ENCODE peak calls at places on chromosomes 16 and 17, in six cellular contexts. I, B, U, N, Q and O are unnamed samples.

GRCh38 chr17:47205419-47205963 is 3.7 kb upstream of the MYL4 start:
- DNase-seq in Q (peak), I (peak), N (no peak), U (peak), B (no peak), O (no peak)

GRCh38 chr16:81775570-81775969 is 3.5 kb upstream of the PLCG2 start:
- DNase-seq in Q (no peak), U (no peak), I (no peak), N (no peak), B (no peak), O (no peak)

GRCh38 chr17:1143573-1143972 is 36.2 kb downstream of the ABR start:
- DNase-seq in Q (no peak), B (no peak), N (no peak), U (peak), I (no peak), O (peak)

GRCh38 chr16:47613251-47613650 is 152.1 kb downstream of the PHKB start:
- DNase-seq in B (no peak), I (no peak), N (no peak), U (no peak), Q (no peak), O (no peak)

GRCh38 chr16:57739756-57740422 is 4.3 kb downstream of the KATNB1 start:
- DNase-seq in U (no peak), N (no peak), I (no peak), B (no peak), Q (no peak), O (no peak)

GRCh38 chr16:9867176-9867575 is 315.1 kb downstream of the GRIN2A start:
- DNase-seq in I (no peak), Q (no peak), U (no peak), B (no peak), N (no peak), O (no peak)

GRCh38 chr17:1746975-1747543 is 4.4 kb downstream of the SERPINF2 start:
- DNase-seq in B (no peak), I (no peak), U (no peak), N (no peak), Q (no peak), O (no peak)

GRCh38 chr17:27944546-27945332 is 51.6 kb upstream of the LYRM9 start:
- DNase-seq in I (no peak), N (no peak), Q (peak), B (no peak), U (no peak), O (no peak)

GRCh38 chr17:79988163-79988971 is 47.3 kb downstream of the TBC1D16 start:
- DNase-seq in Q (no peak), U (peak), I (no peak), B (peak), N (peak), O (no peak)

GRCh38 chr16:8882725-8883377 is 700 bp downstream of the LITAFD start:
- DNase-seq in U (no peak), Q (no peak), B (no peak), N (no peak), I (no peak), O (no peak)

GRCh38 chr16:56357765-56358322 is 67.5 kb downstream of the AMFR start:
- DNase-seq in I (peak), N (no peak), U (no peak), Q (peak), B (no peak), O (no peak)

GRCh38 chr16:28321700-28322411 is 29.5 kb downstream of the SBK1 start:
- DNase-seq in Q (peak), B (no peak), I (peak), N (peak), U (peak), O (peak)

GRCh38 chr16:72404299-72404698 is 232.3 kb upstream of the PMFBP1 start:
- DNase-seq in U (peak), B (no peak), N (no peak), I (no peak), Q (no peak), O (no peak)

GRCh38 chr16:74700206-74701040 is at the start of gene MLKL:
- DNase-seq in B (no peak), Q (peak), U (peak), N (peak), I (peak), O (no peak)

GRCh38 chr17:44589316-44590071 is 32.2 kb downstream of the FZD2 start:
- DNase-seq in U (peak), I (no peak), N (no peak), B (no peak), Q (no peak), O (no peak)

GRCh38 chr16:534089-534635 is 6.7 kb downstream of the CAPN15 start:
- DNase-seq in B (no peak), N (no peak), I (no peak), Q (no peak), U (no peak), O (no peak)

GRCh38 chr16:53084141-53084541 is 29.4 kb downstream of the CHD9 start:
- DNase-seq in Q (no peak), U (peak), B (no peak), I (no peak), N (no peak), O (no peak)

GRCh38 chr17:76519667-76520066 is 17.8 kb downstream of the CYGB start:
- DNase-seq in I (no peak), Q (no peak), B (no peak), U (no peak), N (no peak), O (no peak)

GRCh38 chr17:78722101-78722761 is 59.8 kb downstream of the CYTH1 start:
- DNase-seq in Q (peak), U (no peak), B (no peak), N (no peak), I (peak), O (no peak)

GRCh38 chr17:55605705-55606104 is 94.5 kb upstream of the SMIM36 start:
- DNase-seq in I (no peak), Q (no peak), B (no peak), U (no peak), N (no peak), O (no peak)

GRCh38 chr16:89017956-89018604 is 41.1 kb upstream of the CBFA2T3 start:
- DNase-seq in U (no peak), Q (no peak), I (no peak), B (no peak), N (no peak), O (no peak)

GRCh38 chr17:32588982-32589381 is 102.2 kb downstream of the CDK5R1 start:
- DNase-seq in Q (no peak), B (no peak), N (peak), U (no peak), I (no peak), O (no peak)

GRCh38 chr16:31274831-31275816 is 15.3 kb downstream of the ITGAM start:
- DNase-seq in I (no peak), N (no peak), B (no peak), Q (no peak), U (no peak), O (no peak)

GRCh38 chr17:20063665-20064648 is 54.8 kb downstream of the SPECC1 start:
- DNase-seq in B (peak), U (peak), I (peak), N (peak), Q (no peak), O (no peak)

GRCh38 chr16:69496376-69496775 is 69.4 kb upstream of the NFAT5 start:
- DNase-seq in U (no peak), N (no peak), B (no peak), Q (no peak), I (no peak), O (no peak)

GRCh38 chr16:79767597-79768280 is 167.2 kb upstream of the MAF start:
- DNase-seq in U (peak), I (no peak), Q (no peak), N (no peak), B (no peak), O (no peak)

GRCh38 chr16:79769320-79770243 is 169.0 kb upstream of the MAF start:
- DNase-seq in B (no peak), I (no peak), N (no peak), U (no peak), Q (no peak), O (no peak)

GRCh38 chr16:79768594-79768993 is 168.1 kb upstream of the MAF start:
- DNase-seq in I (no peak), B (no peak), Q (no peak), U (no peak), N (no peak), O (no peak)

GRCh38 chr16:79762217-79762616 is 161.7 kb upstream of the MAF start:
- DNase-seq in U (no peak), I (no peak), B (no peak), Q (no peak), N (no peak), O (no peak)

GRCh38 chr16:79764415-79765149 is 164.0 kb upstream of the MAF start:
- DNase-seq in I (no peak), Q (no peak), N (no peak), B (no peak), U (no peak), O (no peak)
- TF ChIP-seq CTCF in I (no peak), Q (no peak), N (no peak), B (no peak), U (no peak), O (no peak)

DNA sequence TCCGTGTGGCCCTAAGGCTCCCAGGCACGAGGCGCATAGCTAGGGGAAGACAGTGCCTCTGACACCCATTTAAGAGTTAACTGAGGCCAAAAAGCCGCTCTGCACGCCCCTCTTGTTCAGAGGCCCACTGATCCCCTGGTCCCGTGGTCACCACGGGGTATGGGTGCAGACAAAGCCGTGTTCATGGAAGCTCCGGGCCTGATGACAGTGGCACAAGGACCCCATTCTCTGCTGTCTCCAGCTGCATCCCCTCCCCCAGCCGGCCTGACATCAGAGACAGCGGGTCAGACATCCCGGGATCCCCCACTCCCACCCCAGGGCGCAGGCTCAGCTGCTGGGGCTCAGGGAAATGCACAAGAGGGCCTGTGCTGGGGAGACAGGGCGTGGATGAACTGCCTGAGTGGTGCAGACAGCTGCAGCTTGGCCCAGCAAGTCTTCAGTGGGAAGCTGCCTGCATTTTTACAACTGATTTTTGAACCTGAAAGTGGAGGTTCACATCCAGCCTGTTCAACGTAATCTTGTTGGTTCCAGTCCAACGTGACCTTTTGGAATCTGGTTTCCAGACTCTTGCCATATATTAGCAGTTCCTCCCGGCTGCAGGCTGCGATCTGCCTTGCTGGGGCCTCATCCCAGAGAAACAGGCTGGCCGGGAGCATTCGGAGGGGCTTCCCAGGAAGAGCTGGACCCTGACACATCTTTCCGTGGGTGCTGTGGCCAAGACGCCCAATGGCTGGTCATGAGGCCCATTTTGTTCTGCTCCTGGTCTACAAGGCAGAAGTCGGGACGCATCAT is 9.7 kb upstream of the BAHCC1 start:
- DNase-seq in U (no peak), Q (no peak), I (no peak), N (no peak), B (no peak), O (peak)
- TF ChIP-seq CTCF in U (no peak), Q (no peak), I (no peak), N (no peak), B (no peak), O (no peak)

DNA sequence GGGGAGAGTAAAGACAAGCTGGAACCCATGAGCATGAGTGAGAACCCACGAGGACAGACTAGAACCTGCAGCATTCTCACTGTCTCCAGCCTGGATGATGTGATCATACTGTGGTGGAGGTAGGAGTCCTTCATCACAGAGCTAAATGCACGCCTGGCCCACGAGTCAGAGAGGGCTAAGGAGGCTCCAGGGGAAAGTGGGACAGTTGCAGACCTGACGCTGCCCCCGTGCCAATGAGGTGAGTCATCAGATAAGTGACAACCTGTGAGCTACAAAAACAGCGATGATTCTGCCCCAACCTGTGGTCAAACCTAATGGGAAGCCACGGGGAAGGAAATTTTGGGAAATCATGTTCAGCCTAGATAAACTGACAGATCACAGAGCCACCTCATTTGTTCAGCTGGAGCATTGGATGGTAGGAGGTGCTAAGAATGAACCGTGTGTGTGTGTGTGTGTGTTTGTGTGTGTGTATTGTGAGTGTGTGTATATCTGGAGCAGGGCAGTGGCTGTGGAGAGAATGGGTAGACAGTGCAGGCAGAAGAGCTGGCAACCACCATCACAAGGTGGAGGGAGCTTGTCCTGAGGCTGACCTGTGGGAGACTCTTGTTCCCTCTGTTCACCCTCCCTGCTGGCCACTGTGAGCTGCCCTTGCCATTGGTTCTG is 131.8 kb downstream of the UTP18 start:
- DNase-seq in I (no peak), Q (no peak), N (no peak), B (no peak), U (no peak), O (no peak)
- TF ChIP-seq CTCF in I (no peak), Q (no peak), N (no peak), B (no peak), U (no peak), O (no peak)

GRCh38 chr16:84594725-84595038 is 23.2 kb downstream of the COTL1 start:
- DNase-seq in I (no peak), N (no peak), B (no peak), Q (no peak), U (no peak), O (no peak)
- TF ChIP-seq CTCF in I (no peak), N (no peak), B (no peak), Q (no peak), U (no peak), O (no peak)

DNA sequence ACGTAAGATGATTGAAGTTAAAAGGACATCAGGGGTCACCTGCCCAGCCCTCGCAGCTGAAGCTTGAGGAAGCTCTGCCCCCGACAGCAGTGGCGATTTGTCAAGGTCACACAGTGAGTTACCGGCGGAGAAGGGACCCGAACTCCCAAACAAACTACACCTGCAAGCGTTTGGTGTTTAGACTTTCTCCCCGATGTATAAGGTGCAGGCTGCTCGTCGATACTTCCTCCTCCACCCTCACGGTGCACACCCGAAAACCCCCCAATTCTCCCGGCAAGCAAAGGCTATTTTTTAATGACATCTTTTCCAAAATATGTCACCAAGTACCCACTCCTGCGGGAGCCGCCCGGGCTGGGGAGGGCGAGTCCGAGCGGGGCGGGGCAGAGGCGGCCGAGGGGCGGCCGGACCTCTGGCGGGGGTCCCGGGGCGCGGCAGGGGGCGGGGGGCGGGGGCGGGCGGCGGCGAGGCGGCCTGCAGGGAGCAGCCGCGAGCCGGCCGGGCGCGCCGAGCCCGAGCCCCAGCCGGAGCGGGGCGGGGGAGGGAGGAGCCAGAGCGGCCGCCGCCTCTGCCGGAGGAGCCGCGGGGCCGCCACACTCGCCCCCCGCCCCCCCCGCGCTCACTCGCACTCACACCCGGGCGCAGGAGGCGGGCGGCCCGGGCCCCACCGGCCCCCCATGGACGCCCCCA is at the start of gene THRA:
- DNase-seq in U (no peak), B (no peak), I (peak), Q (peak), N (peak), O (peak)
- TF ChIP-seq CTCF in U (peak), B (peak), I (peak), Q (peak), N (peak), O (no peak)

GRCh38 chr17:75412455-75413317 is 7.2 kb upstream of the GRB2 start:
- DNase-seq in N (peak), I (peak), Q (peak), B (no peak), U (peak), O (peak)
- TF ChIP-seq CTCF in N (peak), I (peak), Q (peak), B (peak), U (peak), O (peak)

DNA sequence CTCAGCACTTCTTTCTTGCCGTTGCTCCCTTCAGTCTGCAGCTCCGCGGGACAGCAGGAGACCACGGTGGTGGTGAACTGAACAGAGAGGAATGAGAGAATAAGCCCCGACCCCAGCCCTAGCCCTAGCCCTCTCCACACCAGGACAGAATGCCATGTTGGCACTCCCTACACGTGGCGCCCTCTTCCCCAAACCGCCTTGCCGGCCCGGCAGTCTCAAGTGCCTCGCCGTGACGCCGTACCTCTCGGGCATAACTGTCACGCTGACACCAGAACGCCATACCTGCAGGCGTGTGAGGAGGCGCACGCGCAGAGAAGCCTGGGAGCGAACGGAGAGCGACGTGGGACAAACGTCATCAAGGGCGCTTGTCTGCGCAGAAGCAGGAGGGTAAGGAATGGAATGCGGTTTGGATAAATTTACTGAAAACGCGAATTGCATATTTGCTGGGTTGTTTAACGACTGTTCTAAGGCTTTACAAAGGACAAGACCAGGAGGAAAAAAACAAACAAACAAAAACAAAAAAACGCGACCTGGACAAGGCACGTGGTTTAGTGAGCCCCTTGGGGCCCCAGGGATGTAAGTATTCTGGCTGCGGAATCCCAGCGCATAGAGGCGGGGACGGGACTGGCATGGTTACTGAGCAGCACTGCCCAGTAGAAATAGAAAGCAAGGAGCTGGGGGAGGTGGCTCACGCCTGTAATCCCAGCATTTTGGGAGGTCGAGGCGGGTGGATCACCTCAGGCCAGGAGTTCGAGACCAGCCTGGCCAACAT is at the start of gene AARSD1:
- DNase-seq in N (peak), U (peak), B (peak), Q (peak), I (peak), O (peak)
- TF ChIP-seq CTCF in N (no peak), U (no peak), B (no peak), Q (no peak), I (no peak), O (no peak)

DNA sequence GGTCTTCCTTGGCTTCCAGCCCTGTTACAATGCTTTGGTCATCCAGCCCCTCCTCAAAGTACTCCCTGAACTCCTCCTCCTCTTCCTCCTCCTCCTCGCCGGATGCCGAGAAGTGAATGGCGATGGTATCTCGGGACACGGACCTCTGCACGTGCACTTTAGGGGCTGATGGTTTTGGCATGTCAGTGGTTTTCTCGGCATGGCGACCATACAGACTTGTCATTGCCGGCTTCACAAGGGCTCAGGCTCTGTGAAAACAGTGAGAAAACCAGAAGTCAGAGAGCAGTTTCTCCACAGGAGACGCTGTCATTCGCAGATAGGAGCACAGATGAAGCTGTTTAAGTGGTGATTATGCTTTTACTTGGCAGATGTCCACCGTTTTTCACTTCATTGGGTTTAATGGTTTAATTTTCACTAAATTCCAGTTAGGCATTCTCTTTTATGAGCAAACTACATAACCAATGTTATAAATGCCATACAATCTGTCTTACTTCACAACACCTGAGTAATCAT is 49.0 kb downstream of the TEX2 start:
- DNase-seq in Q (no peak), U (peak), B (no peak), N (no peak), I (no peak), O (no peak)
- TF ChIP-seq CTCF in Q (no peak), U (no peak), B (no peak), N (no peak), I (no peak), O (no peak)

GRCh38 chr16:66429290-66429962 is 2.3 kb downstream of the BEAN1 start:
- DNase-seq in U (no peak), I (no peak), N (no peak), B (no peak), Q (no peak), O (no peak)
- TF ChIP-seq CTCF in U (peak), I (no peak), N (no peak), B (no peak), Q (no peak), O (no peak)